ENCODE peak calls at places on chromosomes 7 and 10, in six cellular contexts. H is suprapubic skin, Z is tibial nerve, O is fibroblast of the aortic adventitia, M is mesenchymal stem cell, R is IMR-90. L is an unnamed sample.

GRCh38 chr10:36452851-36453250 is 672.5 kb upstream of the ANKRD30A start:
- DNase-seq in H (no peak), Z (no peak), O (peak; percentile 11), M (no peak), R (no peak), L (no peak)

GRCh38 chr7:151598045-151598444 is 78.3 kb upstream of the RHEB start:
- DNase-seq in H (no peak), Z (no peak), O (peak; percentile 67), M (peak; percentile 89), R (peak; percentile 93), L (no peak)

GRCh38 chr10:68957654-68958053 is 1.7 kb downstream of the DDX21 start:
- DNase-seq in H (no peak), Z (no peak), O (peak; percentile 46), M (peak; percentile 18), R (no peak), L (no peak)

GRCh38 chr10:53808677-53809076 is 992.4 kb downstream of the PCDH15 start:
- DNase-seq in H (no peak), Z (no peak), O (no peak), M (no peak), R (no peak), L (no peak)

GRCh38 chr7:84908196-84908793 is 278.6 kb downstream of the SEMA3D start:
- DNase-seq in H (no peak), Z (no peak), O (peak; percentile 6), M (no peak), R (no peak), L (no peak)

GRCh38 chr10:119933179-119933578 is 40.6 kb downstream of the SEC23IP start:
- DNase-seq in H (no peak), Z (no peak), O (peak; percentile 17), M (no peak), R (peak; percentile 3), L (no peak)

GRCh38 chr7:143046334-143046935 is 5.7 kb upstream of the OR6V1 start:
- DNase-seq in H (no peak), Z (no peak), O (peak; percentile 25), M (no peak), R (no peak), L (no peak)

GRCh38 chr7:23026164-23026563 is 12.2 kb upstream of the HYCC1 start:
- DNase-seq in H (no peak), Z (no peak), O (no peak), M (no peak), R (peak; percentile 47), L (no peak)

GRCh38 chr10:22491931-22492615 is 146.8 kb downstream of the SPAG6 start:
- DNase-seq in H (no peak), Z (no peak), O (no peak), M (no peak), R (no peak), L (no peak)

GRCh38 chr7:31076641-31077310 is 24.7 kb downstream of the ADCYAP1R1 start:
- DNase-seq in H (no peak), Z (no peak), O (no peak), M (no peak), R (no peak), L (peak; percentile 53)

GRCh38 chr7:43302211-43302711 is 189.8 kb downstream of the HECW1 start:
- DNase-seq in H (no peak), Z (no peak), O (no peak), M (peak; percentile 59), R (peak; percentile 49), L (no peak)

GRCh38 chr10:74900297-74900696 is 73.9 kb downstream of the KAT6B start:
- DNase-seq in H (no peak), Z (no peak), O (no peak), M (no peak), R (no peak), L (no peak)

GRCh38 chr7:80900583-80901576 is 18.0 kb downstream of the SEMA3C start:
- DNase-seq in H (no peak), Z (no peak), O (peak; percentile 88), M (peak; percentile 68), R (peak; percentile 74), L (no peak)

GRCh38 chr10:17582015-17582414 is 35.2 kb downstream of the HACD1 start:
- DNase-seq in H (no peak), Z (no peak), O (no peak), M (no peak), R (no peak), L (no peak)